ENCODE peak calls at places on chromosomes 12 and 14, in four cellular contexts. O is H9, G is upper lobe of left lung, D is endothelial cell. M is an unnamed sample.
A peak's percentile ranks its signal among the peaks of the same experiment; 100 is the strongest.

GRCh38 chr12:125310461-125310860 is 245.2 kb downstream of the AACS start:
- DNase-seq in O (no peak), D (no peak), G (no peak), M (no peak)

GRCh38 chr14:92914087-92914656 is 8.8 kb upstream of the CHGA start:
- DNase-seq in O (peak; percentile 70), G (no peak), D (peak; percentile 30), M (peak; percentile 37)

GRCh38 chr12:42162940-42163339 is 18.3 kb upstream of the GXYLT1 start:
- DNase-seq in G (no peak), O (no peak), D (no peak), M (no peak)

GRCh38 chr14:30874999-30875787 is 834 bp downstream of the COCH start:
- DNase-seq in D (peak; percentile 21), O (peak; percentile 58), G (no peak), M (peak; percentile 18)

GRCh38 chr14:73786632-73786941 is 65.0 kb upstream of the PTGR2 start:
- DNase-seq in O (peak; percentile 58), G (peak; percentile 69), D (peak; percentile 59), M (peak; percentile 28)

GRCh38 chr12:84807249-84807648 is 105.3 kb downstream of the SLC6A15 start:
- DNase-seq in G (no peak), D (no peak), O (no peak), M (no peak)

GRCh38 chr12:107322063-107322462 is 228.7 kb upstream of the CRY1 start:
- DNase-seq in G (no peak), O (no peak), D (no peak), M (no peak)

GRCh38 chr12:129819391-129819790 is 84.4 kb downstream of the TMEM132D start:
- DNase-seq in O (no peak), G (no peak), D (no peak), M (no peak)

GRCh38 chr12:85448548-85449139 is 168.6 kb downstream of the ALX1 start:
- DNase-seq in O (no peak), G (no peak), D (no peak), M (no peak)

GRCh38 chr12:50401383-50402155 is 884 bp downstream of the LARP4 start:
- DNase-seq in G (peak; percentile 58), O (no peak), D (no peak), M (no peak)

GRCh38 chr12:124376435-124376834 is 81.5 kb downstream of the RFLNA start:
- DNase-seq in G (no peak), O (no peak), D (no peak), M (no peak)

GRCh38 chr12:38508246-38508645 is 191.7 kb downstream of the ALG10B start:
- DNase-seq in G (peak; percentile 21), O (peak; percentile 53), D (no peak), M (no peak)

GRCh38 chr14:33943081-33943480 is 7.8 kb downstream of the EGLN3 start:
- DNase-seq in O (no peak), G (no peak), D (no peak), M (peak; percentile 43)

GRCh38 chr12:27068863-27069262 is 13.5 kb downstream of the C12orf71 start:
- DNase-seq in O (no peak), D (no peak), G (no peak), M (no peak)

GRCh38 chr12:106498056-106498455 is 84.7 kb upstream of the RFX4 start:
- DNase-seq in D (peak; percentile 6), G (peak; percentile 31), O (no peak), M (no peak)

GRCh38 chr12:131862600-131862993 is 31.8 kb upstream of the ULK1 start:
- DNase-seq in G (no peak), D (no peak), O (peak; percentile 27), M (no peak)

GRCh38 chr14:35985504-35986218 is 159.5 kb downstream of the BRMS1L start:
- DNase-seq in O (no peak), D (no peak), G (no peak), M (no peak)
- TF ChIP-seq CTCF in O (no peak), D (no peak), G (no peak), M (no peak)

GRCh38 chr12:54890339-54890738 is 36.0 kb downstream of the MUCL1 start:
- DNase-seq in G (no peak), D (no peak), O (no peak), M (no peak)

GRCh38 chr12:54891717-54892478 is 37.6 kb downstream of the MUCL1 start:
- DNase-seq in D (no peak), O (no peak), G (peak; percentile 51), M (peak; percentile 57)
- TF ChIP-seq CTCF in D (no peak), O (no peak), G (no peak), M (no peak)

GRCh38 chr14:53217283-53217994 is 64.3 kb upstream of the DDHD1 start:
- DNase-seq in O (peak; percentile 97), G (peak; percentile 89), D (peak; percentile 75), M (peak; percentile 86)
- TF ChIP-seq CTCF in O (peak; percentile 73), G (peak; percentile 92), D (peak; percentile 65), M (peak; percentile 65)

DNA sequence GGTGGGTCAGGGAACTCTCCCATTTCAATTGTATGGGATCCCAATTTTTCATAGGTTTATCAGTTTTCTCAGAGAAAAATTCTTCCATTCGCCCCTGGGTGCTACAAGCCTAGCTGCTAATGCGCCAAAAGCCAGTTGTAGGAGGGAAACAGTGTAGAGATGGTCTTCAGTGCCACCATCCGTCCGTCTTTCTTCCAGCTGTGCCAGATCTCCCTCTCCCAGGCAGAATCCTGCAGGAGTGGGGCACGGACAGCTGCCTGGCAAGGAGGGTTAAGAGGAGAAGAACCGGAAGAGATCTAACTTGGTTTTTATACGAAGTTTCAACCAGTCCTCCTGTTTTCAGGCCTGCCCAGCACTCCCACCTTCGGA is 38.9 kb upstream of the FUT8 start:
- DNase-seq in G (no peak), D (no peak), O (no peak), M (no peak)
- TF ChIP-seq CTCF in G (no peak), D (no peak), O (no peak), M (no peak)

DNA sequence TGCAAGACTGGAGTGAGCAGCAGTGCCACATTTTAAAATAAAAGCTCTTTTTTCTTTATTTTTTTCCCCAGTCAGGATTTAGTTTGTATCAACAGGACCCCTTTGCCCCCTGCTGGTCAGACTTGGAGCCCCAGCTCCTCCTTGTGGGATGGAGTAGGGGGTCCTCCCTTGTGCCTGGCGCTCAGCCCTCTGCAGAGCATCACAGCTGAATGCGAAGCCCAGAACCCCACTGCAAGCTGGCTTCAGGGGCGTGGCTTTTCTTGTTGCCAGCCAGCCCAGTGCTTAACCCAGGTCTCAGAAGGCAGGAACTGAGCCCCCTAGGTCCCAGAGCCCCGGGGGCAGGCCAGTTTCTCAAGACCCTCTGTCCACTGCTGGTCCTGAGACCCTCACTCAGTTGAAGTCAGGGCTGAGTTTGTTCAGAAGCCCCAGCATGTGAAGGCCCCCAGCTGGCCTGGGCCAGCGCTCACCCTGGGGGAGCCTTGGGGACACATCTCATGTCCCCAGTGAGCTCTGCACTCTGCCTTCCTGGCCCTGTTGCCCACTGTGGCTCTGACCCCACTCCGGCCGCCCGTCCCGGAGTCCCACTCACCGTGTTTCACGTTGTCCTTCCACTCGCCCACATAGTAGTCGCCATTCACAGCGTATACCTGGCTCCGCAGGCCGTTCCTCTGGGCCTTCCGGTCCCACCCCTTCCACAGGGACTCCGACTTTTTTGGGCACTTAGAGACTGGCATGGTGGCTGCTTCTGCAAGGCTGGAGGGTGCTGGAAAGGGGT is 517 bp downstream of the MORN3 start:
- DNase-seq in G (no peak), D (peak; percentile 79), O (peak; percentile 82), M (peak; percentile 63)
- TF ChIP-seq CTCF in G (peak; percentile 44), D (peak; percentile 83), O (peak; percentile 68), M (peak; percentile 73)

M was measured in Calu3.